ENCODE peak calls at places on chromosomes 2 and 18, in ten cellular contexts. One of them, this sample, is unnamed.

GRCh38 chr18:32324173-32324572 is 134.3 kb downstream of the MEP1B start:
- DNase-seq in nucleus accumbens: no peak
- DNase-seq in ACHN: no peak
- DNase-seq in RWPE1: no peak
- DNase-seq in NCI-H345: no peak
- DNase-seq in CD4-positive, alpha-beta T cell: no peak
- DNase-seq in WTC11: no peak
- DNase-seq in H54: no peak
- DNase-seq in ELR: no peak
- DNase-seq in HCT116: no peak
- DNase-seq in this sample: no peak

GRCh38 chr18:35776481-35776880 is 194.9 kb downstream of the GALNT1 start:
- DNase-seq in nucleus accumbens: no peak
- DNase-seq in ACHN: no peak
- DNase-seq in RWPE1: no peak
- DNase-seq in NCI-H345: no peak
- DNase-seq in CD4-positive, alpha-beta T cell: no peak
- DNase-seq in WTC11: no peak
- DNase-seq in H54: no peak
- DNase-seq in ELR: no peak
- DNase-seq in HCT116: no peak
- DNase-seq in this sample: peak

GRCh38 chr18:23643815-23644214 is 18.9 kb downstream of the ANKRD29 start:
- DNase-seq in nucleus accumbens: no peak
- DNase-seq in ACHN: no peak
- DNase-seq in RWPE1: no peak
- DNase-seq in NCI-H345: no peak
- DNase-seq in CD4-positive, alpha-beta T cell: no peak
- DNase-seq in WTC11: no peak
- DNase-seq in H54: no peak
- DNase-seq in ELR: no peak
- DNase-seq in HCT116: no peak
- DNase-seq in this sample: no peak

GRCh38 chr2:223692227-223692947 is 90.2 kb upstream of the SCG2 start:
- DNase-seq in nucleus accumbens: peak
- DNase-seq in ACHN: peak
- DNase-seq in RWPE1: peak
- DNase-seq in NCI-H345: peak
- DNase-seq in CD4-positive, alpha-beta T cell: no peak
- DNase-seq in WTC11: peak
- DNase-seq in H54: peak
- DNase-seq in ELR: peak
- DNase-seq in HCT116: peak
- DNase-seq in this sample: peak

GRCh38 chr2:171688129-171688465 is 828 bp downstream of the DYNC1I2 start:
- DNase-seq in nucleus accumbens: no peak
- DNase-seq in ACHN: no peak
- DNase-seq in RWPE1: no peak
- DNase-seq in NCI-H345: peak
- DNase-seq in CD4-positive, alpha-beta T cell: no peak
- DNase-seq in WTC11: no peak
- DNase-seq in H54: no peak
- DNase-seq in ELR: no peak
- DNase-seq in HCT116: no peak
- DNase-seq in this sample: peak

GRCh38 chr2:181140414-181140813 is 160.0 kb downstream of the UBE2E3 start:
- DNase-seq in nucleus accumbens: no peak
- DNase-seq in ACHN: no peak
- DNase-seq in RWPE1: no peak
- DNase-seq in NCI-H345: no peak
- DNase-seq in CD4-positive, alpha-beta T cell: no peak
- DNase-seq in WTC11: no peak
- DNase-seq in H54: no peak
- DNase-seq in ELR: no peak
- DNase-seq in HCT116: no peak
- DNase-seq in this sample: peak

GRCh38 chr2:106095478-106096392 is 98.4 kb downstream of the UXS1 start:
- DNase-seq in nucleus accumbens: no peak
- DNase-seq in ACHN: no peak
- DNase-seq in RWPE1: no peak
- DNase-seq in NCI-H345: no peak
- DNase-seq in CD4-positive, alpha-beta T cell: peak
- DNase-seq in WTC11: no peak
- DNase-seq in H54: no peak
- DNase-seq in ELR: no peak
- DNase-seq in HCT116: no peak
- DNase-seq in this sample: no peak

GRCh38 chr2:189304360-189304759 is 124.8 kb upstream of the COL5A2 start:
- DNase-seq in nucleus accumbens: no peak
- DNase-seq in ACHN: no peak
- DNase-seq in RWPE1: no peak
- DNase-seq in NCI-H345: no peak
- DNase-seq in CD4-positive, alpha-beta T cell: peak
- DNase-seq in WTC11: no peak
- DNase-seq in H54: no peak
- DNase-seq in ELR: no peak
- DNase-seq in HCT116: no peak
- DNase-seq in this sample: no peak

GRCh38 chr2:47344890-47345583 is 57.9 kb upstream of the MSH2 start:
- DNase-seq in nucleus accumbens: peak
- DNase-seq in ACHN: peak
- DNase-seq in RWPE1: peak
- DNase-seq in NCI-H345: peak
- DNase-seq in CD4-positive, alpha-beta T cell: no peak
- DNase-seq in WTC11: peak
- DNase-seq in H54: peak
- DNase-seq in ELR: peak
- DNase-seq in HCT116: peak
- DNase-seq in this sample: peak

GRCh38 chr2:30433902-30434301 is 13.1 kb upstream of the LCLAT1 start:
- DNase-seq in nucleus accumbens: no peak
- DNase-seq in ACHN: no peak
- DNase-seq in RWPE1: no peak
- DNase-seq in NCI-H345: no peak
- DNase-seq in CD4-positive, alpha-beta T cell: no peak
- DNase-seq in WTC11: no peak
- DNase-seq in H54: no peak
- DNase-seq in ELR: no peak
- DNase-seq in HCT116: no peak
- DNase-seq in this sample: peak

GRCh38 chr2:177332041-177332991 is 60.3 kb upstream of the AGPS start:
- DNase-seq in nucleus accumbens: peak
- DNase-seq in ACHN: peak
- DNase-seq in RWPE1: peak
- DNase-seq in NCI-H345: peak
- DNase-seq in CD4-positive, alpha-beta T cell: peak
- DNase-seq in WTC11: no peak
- DNase-seq in H54: peak
- DNase-seq in ELR: peak
- DNase-seq in HCT116: peak
- DNase-seq in this sample: peak

GRCh38 chr2:101696272-101697123 is 1.0 kb upstream of the MAP4K4 start:
- DNase-seq in nucleus accumbens: peak
- DNase-seq in ACHN: no peak
- DNase-seq in RWPE1: no peak
- DNase-seq in NCI-H345: peak
- DNase-seq in CD4-positive, alpha-beta T cell: no peak
- DNase-seq in WTC11: no peak
- DNase-seq in H54: no peak
- DNase-seq in ELR: peak
- DNase-seq in HCT116: no peak
- DNase-seq in this sample: peak

GRCh38 chr2:237118731-237119130 is 33.0 kb downstream of the COPS8 start:
- DNase-seq in nucleus accumbens: no peak
- DNase-seq in ACHN: no peak
- DNase-seq in RWPE1: no peak
- DNase-seq in NCI-H345: no peak
- DNase-seq in CD4-positive, alpha-beta T cell: no peak
- DNase-seq in WTC11: no peak
- DNase-seq in H54: no peak
- DNase-seq in ELR: no peak
- DNase-seq in HCT116: no peak
- DNase-seq in this sample: peak

GRCh38 chr2:181953773-181954537 is 31.7 kb upstream of the PPP1R1C start:
- DNase-seq in nucleus accumbens: peak
- DNase-seq in ACHN: peak
- DNase-seq in RWPE1: no peak
- DNase-seq in NCI-H345: no peak
- DNase-seq in CD4-positive, alpha-beta T cell: peak
- DNase-seq in WTC11: peak
- DNase-seq in H54: no peak
- DNase-seq in ELR: peak
- DNase-seq in HCT116: peak
- DNase-seq in this sample: peak

GRCh38 chr2:15481000-15481399 is 80.1 kb downstream of the NBAS start:
- DNase-seq in nucleus accumbens: no peak
- DNase-seq in ACHN: no peak
- DNase-seq in RWPE1: no peak
- DNase-seq in NCI-H345: no peak
- DNase-seq in CD4-positive, alpha-beta T cell: no peak
- DNase-seq in WTC11: no peak
- DNase-seq in H54: no peak
- DNase-seq in ELR: no peak
- DNase-seq in HCT116: no peak
- DNase-seq in this sample: no peak

GRCh38 chr18:156514-157230 is 1.7 kb upstream of the USP14 start:
- DNase-seq in nucleus accumbens: no peak
- DNase-seq in ACHN: no peak
- DNase-seq in RWPE1: no peak
- DNase-seq in NCI-H345: no peak
- DNase-seq in CD4-positive, alpha-beta T cell: no peak
- DNase-seq in WTC11: no peak
- DNase-seq in H54: no peak
- DNase-seq in ELR: peak
- DNase-seq in HCT116: no peak
- DNase-seq in this sample: no peak

GRCh38 chr18:61724532-61724931 is 168.3 kb downstream of the RNF152 start:
- DNase-seq in nucleus accumbens: no peak
- DNase-seq in ACHN: no peak
- DNase-seq in RWPE1: no peak
- DNase-seq in NCI-H345: no peak
- DNase-seq in CD4-positive, alpha-beta T cell: no peak
- DNase-seq in WTC11: no peak
- DNase-seq in H54: no peak
- DNase-seq in ELR: no peak
- DNase-seq in HCT116: no peak
- DNase-seq in this sample: no peak

GRCh38 chr2:100571668-100572067 is 8.9 kb downstream of the PDCL3 start:
- DNase-seq in nucleus accumbens: no peak
- DNase-seq in ACHN: no peak
- DNase-seq in RWPE1: no peak
- DNase-seq in NCI-H345: no peak
- DNase-seq in CD4-positive, alpha-beta T cell: no peak
- DNase-seq in WTC11: no peak
- DNase-seq in H54: no peak
- DNase-seq in ELR: no peak
- DNase-seq in HCT116: no peak
- DNase-seq in this sample: no peak

GRCh38 chr2:158394453-158394852 is 62.1 kb downstream of the CCDC148 start:
- DNase-seq in nucleus accumbens: no peak
- DNase-seq in ACHN: peak
- DNase-seq in RWPE1: no peak
- DNase-seq in NCI-H345: no peak
- DNase-seq in CD4-positive, alpha-beta T cell: no peak
- DNase-seq in WTC11: no peak
- DNase-seq in H54: no peak
- DNase-seq in ELR: peak
- DNase-seq in HCT116: no peak
- DNase-seq in this sample: peak

GRCh38 chr2:186780701-186781316 is 68.2 kb downstream of the ZSWIM2 start:
- DNase-seq in nucleus accumbens: no peak
- DNase-seq in ACHN: peak
- DNase-seq in RWPE1: peak
- DNase-seq in NCI-H345: peak
- DNase-seq in CD4-positive, alpha-beta T cell: no peak
- DNase-seq in WTC11: peak
- DNase-seq in H54: no peak
- DNase-seq in ELR: peak
- DNase-seq in HCT116: peak
- DNase-seq in this sample: peak

GRCh38 chr2:73107211-73107926 is 5.4 kb downstream of the RAB11FIP5 start:
- DNase-seq in nucleus accumbens: no peak
- DNase-seq in ACHN: no peak
- DNase-seq in RWPE1: no peak
- DNase-seq in NCI-H345: no peak
- DNase-seq in CD4-positive, alpha-beta T cell: no peak
- DNase-seq in WTC11: no peak
- DNase-seq in H54: peak
- DNase-seq in ELR: peak
- DNase-seq in HCT116: no peak
- DNase-seq in this sample: peak

GRCh38 chr2:124283090-124283489 is 258.0 kb downstream of the CNTNAP5 start:
- DNase-seq in nucleus accumbens: no peak
- DNase-seq in ACHN: peak
- DNase-seq in RWPE1: peak
- DNase-seq in NCI-H345: peak
- DNase-seq in CD4-positive, alpha-beta T cell: no peak
- DNase-seq in WTC11: no peak
- DNase-seq in H54: no peak
- DNase-seq in ELR: peak
- DNase-seq in HCT116: no peak
- DNase-seq in this sample: peak

GRCh38 chr2:107001551-107001950 is 115.6 kb upstream of the ST6GAL2 start:
- DNase-seq in nucleus accumbens: no peak
- DNase-seq in ACHN: no peak
- DNase-seq in RWPE1: no peak
- DNase-seq in NCI-H345: no peak
- DNase-seq in CD4-positive, alpha-beta T cell: no peak
- DNase-seq in WTC11: no peak
- DNase-seq in H54: no peak
- DNase-seq in ELR: no peak
- DNase-seq in HCT116: no peak
- DNase-seq in this sample: no peak

GRCh38 chr2:75600418-75601088 is 39.8 kb upstream of the EVA1A start:
- DNase-seq in nucleus accumbens: no peak
- DNase-seq in ACHN: no peak
- DNase-seq in RWPE1: peak
- DNase-seq in NCI-H345: no peak
- DNase-seq in CD4-positive, alpha-beta T cell: no peak
- DNase-seq in WTC11: no peak
- DNase-seq in H54: no peak
- DNase-seq in ELR: no peak
- DNase-seq in HCT116: no peak
- DNase-seq in this sample: no peak

This sample was measured in EH.